ENCODE peak calls at places on chromosome 5, in six cellular contexts. A is activated effector memory CD4-positive, alpha-beta T cell treated with Interleukin-2 at 50 U/mL for 16 hours; E is HCT116; W is heart left ventricle; N is AG08396; D is adipocyte. L is an unnamed sample.
A peak's percentile ranks its signal among the peaks of the same experiment; 100 is the strongest.

GRCh38 chr5:138955013-138955660 is 80.0 kb upstream of the LRRTM2 start:
- DNase-seq in A (no peak), E (no peak), W (peak; percentile 54), N (no peak), D (no peak), L (no peak)

GRCh38 chr5:142769251-142769792 is 855 bp upstream of the ARHGAP26 start:
- DNase-seq in A (no peak), E (no peak), W (no peak), N (no peak), D (no peak), L (no peak)

GRCh38 chr5:173997331-173997730 is 8.4 kb downstream of the C5orf47 start:
- DNase-seq in A (no peak), E (no peak), W (no peak), N (no peak), D (no peak), L (no peak)

GRCh38 chr5:147169399-147169798 is 65.4 kb upstream of the STK32A start:
- DNase-seq in A (no peak), E (no peak), W (no peak), N (peak; percentile 15), D (no peak), L (no peak)

GRCh38 chr5:58077966-58078365 is 381.9 kb downstream of the PLK2 start:
- DNase-seq in A (no peak), E (no peak), W (no peak), N (no peak), D (no peak), L (no peak)

GRCh38 chr5:21225223-21226064 is 1237.4 kb upstream of the CDH18 start:
- DNase-seq in A (no peak), E (no peak), W (no peak), N (no peak), D (no peak), L (no peak)

GRCh38 chr5:150661086-150661485 is at the start of gene MYOZ3:
- DNase-seq in A (no peak), E (no peak), W (no peak), N (no peak), D (no peak), L (no peak)

GRCh38 chr5:6365142-6365976 is 13.0 kb downstream of the MED10 start:
- DNase-seq in A (no peak), E (no peak), W (no peak), N (peak; percentile 62), D (no peak), L (no peak)

GRCh38 chr5:142872795-142873194 is 102.6 kb downstream of the ARHGAP26 start:
- DNase-seq in A (no peak), E (peak; percentile 42), W (no peak), N (no peak), D (peak; percentile 17), L (no peak)

GRCh38 chr5:150595466-150596031 is 44.9 kb upstream of the SYNPO start:
- DNase-seq in A (no peak), E (no peak), W (peak; percentile 69), N (no peak), D (no peak), L (no peak)

GRCh38 chr5:41858890-41859289 is 11.3 kb downstream of the OXCT1 start:
- DNase-seq in A (no peak), E (no peak), W (no peak), N (no peak), D (no peak), L (no peak)

GRCh38 chr5:35364350-35364749 is 134.1 kb upstream of the PRLR start:
- DNase-seq in A (no peak), E (no peak), W (no peak), N (no peak), D (no peak), L (no peak)

GRCh38 chr5:91957671-91958070 is 574.6 kb upstream of the ARRDC3 start:
- DNase-seq in A (no peak), E (peak; percentile 4), W (no peak), N (no peak), D (no peak), L (no peak)

GRCh38 chr5:107472620-107473064 is 198.1 kb downstream of the EFNA5 start:
- DNase-seq in A (no peak), E (no peak), W (no peak), N (no peak), D (no peak), L (no peak)